ENCODE peak calls at places on chromosome 22, in nine cellular contexts. E is lung, G is K562, T is heart left ventricle, X is fibroblast of lung, Z is tibial nerve, H is adrenal gland, K is left ventricle myocardium inferior, L is vagina. Q is an unnamed sample. For H3K36me3 and H3K4me1, the result is how much of the 10 kb centered on the place peaks cover.

GRCh38 chr22:20970939-20971657 is 4.0 kb downstream of the AIFM3 start:
- DNase-seq in K (no peak), X (no peak), H (no peak), G (no peak), E (no peak), Z (no peak), T (no peak), L (no peak), Q (no peak)

GRCh38 chr22:21640810-21641209 is 1.3 kb upstream of the SDF2L1 start:
- DNase-seq in X (no peak), L (no peak), T (no peak), E (no peak), K (no peak), Z (no peak), G (no peak), H (no peak), Q (no peak)

GRCh38 chr22:38734203-38735100 is 21.3 kb downstream of the SUN2 start:
- DNase-seq in L (no peak), G (no peak), H (no peak), T (no peak), E (no peak), X (no peak), K (peak), Z (no peak), Q (no peak)

GRCh38 chr22:44666207-44666585 is 35.8 kb upstream of the PRR5 start:
- DNase-seq in G (no peak), H (no peak), E (no peak), L (no peak), X (peak), Z (no peak), T (no peak), K (no peak), Q (no peak)

GRCh38 chr22:26986884-26987283 is 329.5 kb downstream of the MIAT start:
- DNase-seq in G (no peak), K (no peak), Z (no peak), E (no peak), H (no peak), L (no peak), T (no peak), X (no peak), Q (no peak)

GRCh38 chr22:48237466-48237865 is 1475.0 kb downstream of the TBC1D22A start:
- DNase-seq in T (no peak), Z (no peak), X (no peak), E (no peak), K (no peak), G (no peak), L (peak), H (no peak), Q (no peak)

GRCh38 chr22:49307071-49307830 is 520.4 kb downstream of the BRD1 start:
- DNase-seq in X (no peak), L (peak), G (no peak), T (peak), Z (no peak), H (no peak), E (no peak), K (no peak), Q (no peak)

GRCh38 chr22:49088801-49089791 is 738.6 kb downstream of the BRD1 start:
- DNase-seq in L (no peak), Z (no peak), E (no peak), G (no peak), K (no peak), T (no peak), X (no peak), H (no peak), Q (no peak)

GRCh38 chr22:48717076-48717810 is 1110.4 kb downstream of the BRD1 start:
- DNase-seq in L (no peak), E (no peak), G (no peak), K (peak), X (no peak), H (no peak), T (no peak), Z (no peak), Q (no peak)

GRCh38 chr22:44431256-44431655 is 66.8 kb downstream of the RTL6 start:
- DNase-seq in X (no peak), L (no peak), H (no peak), T (no peak), E (no peak), G (no peak), Z (no peak), K (no peak), Q (no peak)

GRCh38 chr22:32587449-32587848 is 112.8 kb downstream of the FBXO7 start:
- DNase-seq in L (no peak), G (no peak), H (peak), T (no peak), Z (peak), K (no peak), E (no peak), X (no peak), Q (no peak)

GRCh38 chr22:17091851-17092250 is 7.1 kb downstream of the IL17RA start:
- DNase-seq in E (no peak), Z (no peak), K (no peak), X (no peak), H (peak), L (no peak), T (no peak), G (no peak), Q (no peak)

GRCh38 chr22:38406617-38407016 is 48.4 kb downstream of the KCNJ4 start:
- DNase-seq in E (no peak), H (no peak), K (no peak), X (peak), Z (no peak), G (no peak), L (no peak), T (no peak), Q (peak)

GRCh38 chr22:38941488-38941987 is 15.9 kb upstream of the APOBEC3A start:
- DNase-seq in K (no peak), X (no peak), T (no peak), H (peak), E (peak), G (no peak), L (no peak), Z (peak), Q (no peak)

GRCh38 chr22:20115691-20116375 is at the start of gene RANBP1:
- DNase-seq in H (peak), X (no peak), Z (no peak), T (no peak), G (peak), K (peak), E (no peak), L (no peak), Q (no peak)

GRCh38 chr22:47110817-47111443 is 348.5 kb downstream of the TBC1D22A start:
- DNase-seq in X (peak), H (no peak), T (no peak), Z (no peak), L (no peak), G (no peak), K (no peak), E (no peak), Q (no peak)

GRCh38 chr22:19963863-19964642 is 22.4 kb upstream of the TXNRD2 start:
- DNase-seq in G (no peak), E (no peak), H (no peak), K (no peak), X (no peak), Z (no peak), L (no peak), T (no peak), Q (no peak)

GRCh38 chr22:37290737-37291136 is 8.4 kb downstream of the CYTH4 start:
- DNase-seq in G (no peak), H (no peak), K (peak), X (peak), E (no peak), Z (no peak), L (no peak), T (no peak), Q (no peak)
- H3K36me3 ChIP-seq in G (under half), H (under half), K (under half), X (under half), E (under half), Z (under half), L (under half), T (under half), Q (under half)

GRCh38 chr22:37336474-37337028 is 54.2 kb downstream of the CYTH4 start:
- DNase-seq in E (no peak), K (no peak), X (no peak), Z (no peak), T (no peak), H (no peak), G (peak), L (no peak), Q (no peak)

GRCh38 chr22:37335819-37336199 is 53.5 kb downstream of the CYTH4 start:
- DNase-seq in Z (no peak), T (no peak), X (no peak), H (no peak), E (no peak), K (no peak), G (no peak), L (no peak), Q (no peak)

GRCh38 chr22:37333724-37334460 is 51.6 kb downstream of the CYTH4 start:
- DNase-seq in K (no peak), H (no peak), T (no peak), Z (no peak), L (no peak), G (no peak), E (no peak), X (no peak), Q (no peak)

GRCh38 chr22:37334461-37334858 is 52.2 kb downstream of the CYTH4 start:
- DNase-seq in L (no peak), X (no peak), K (no peak), E (no peak), Z (no peak), H (no peak), G (no peak), T (no peak), Q (no peak)

DNA sequence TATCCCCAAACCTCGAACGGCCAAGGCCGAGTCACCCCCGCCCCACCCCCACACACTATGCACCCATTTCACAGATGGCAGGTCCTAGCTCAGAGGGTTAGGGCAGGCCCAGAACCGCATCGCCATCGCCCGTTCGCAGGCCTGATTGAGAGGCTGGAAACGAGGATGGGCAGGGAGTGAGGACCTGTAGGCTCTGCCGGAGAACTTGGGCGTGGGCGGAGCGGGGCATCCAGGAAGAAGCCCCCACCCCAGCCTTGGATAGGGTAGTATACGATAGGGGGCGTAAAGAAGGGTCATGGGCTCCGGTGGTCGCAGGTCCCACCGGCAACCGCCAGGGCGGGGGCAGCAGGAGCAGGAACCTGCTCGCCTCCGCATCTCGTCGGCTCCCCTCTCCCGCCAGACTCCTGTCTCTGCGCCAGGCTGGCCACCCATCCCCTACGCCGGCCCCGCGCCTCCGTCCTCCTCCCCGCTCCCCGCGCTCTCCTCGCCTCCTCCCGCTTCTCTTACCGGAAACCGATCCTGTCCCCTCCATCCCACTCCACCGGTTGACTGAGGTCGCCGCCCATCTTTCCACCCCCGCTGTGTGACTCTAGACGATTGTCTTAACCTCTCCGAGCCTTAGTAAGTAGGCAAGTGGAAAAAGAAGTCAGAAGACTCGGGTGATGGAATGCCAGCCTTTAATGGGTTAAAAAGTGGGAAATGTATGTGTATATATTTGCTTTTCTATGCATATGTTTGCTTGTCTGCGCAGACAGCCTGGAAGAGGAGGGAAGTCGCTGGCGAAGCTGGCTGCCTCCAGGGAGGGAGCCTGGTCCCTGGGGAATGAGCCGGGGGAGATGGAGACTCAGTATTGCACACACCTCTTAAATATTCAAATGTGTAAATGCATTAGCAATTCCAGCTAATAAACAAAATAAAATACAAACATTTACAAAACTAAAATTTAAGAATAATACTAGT is 52.8 kb downstream of the CYTH4 start:
- DNase-seq in G (no peak), T (no peak), K (no peak), H (no peak), Z (no peak), E (no peak), X (no peak), L (no peak), Q (peak)
- H3K4me1 ChIP-seq in G (under half), T (under half), K (under half), H (under half), Z (under half), E (under half), X (under half), L (under half), Q (under half)

GRCh38 chr22:42277988-42278776 is 7.7 kb upstream of the TCF20 start:
- DNase-seq in T (no peak), H (no peak), X (peak), E (no peak), L (no peak), G (no peak), K (no peak), Z (peak), Q (peak)
- TF ChIP-seq CTCF in T (no peak), H (no peak), X (no peak), E (no peak), L (no peak), G (peak), K (no peak), Z (peak), Q (peak)

GRCh38 chr22:45929649-45930048 is 47.3 kb downstream of the WNT7B start:
- DNase-seq in T (no peak), X (no peak), L (no peak), E (no peak), H (no peak), G (no peak), Z (no peak), K (no peak), Q (no peak)
- H3K36me3 ChIP-seq in T (under half), X (under half), L (under half), E (under half), H (under half), G (under half), Z (under half), K (under half), Q (under half)

GRCh38 chr22:50314081-50314454 is 6.6 kb upstream of the PLXNB2 start:
- DNase-seq in L (no peak), Z (no peak), E (no peak), T (no peak), H (no peak), G (no peak), K (no peak), X (no peak), Q (no peak)
- H3K4me1 ChIP-seq in L (under half), Z (under half), E (under half), T (under half), H (under half), G (under half), K (under half), X (under half), Q (under half)

Q was measured in cardiac muscle cell.